ENCODE peak calls at places on chromosomes 4 and X, in six cellular contexts. G is ascending aorta; E is NCI-H1092; D is adrenal gland; Z is glutamatergic neuron; K is activated T-cell treated with anti-CD3 and anti-CD28 coated beads, Interleukin-2, amount 50 U/mL, for 48 hours. J is an unnamed sample.

GRCh38 chr4:24915121-24915922 is 2.5 kb upstream of the CCDC149 start:
- DNase-seq in G (no peak), E (peak; percentile 13), D (no peak), Z (no peak), K (no peak), J (no peak)

GRCh38 chr4:83378426-83378825 is 43.8 kb upstream of the HPSE start:
- DNase-seq in G (no peak), E (no peak), D (no peak), Z (no peak), K (no peak), J (no peak)

GRCh38 chrX:15761564-15762191 is 23.6 kb downstream of the CA5B start:
- DNase-seq in G (no peak), E (peak; percentile 0), D (peak; percentile 22), Z (peak; percentile 15), K (peak; percentile 46), J (no peak)

GRCh38 chr4:119138046-119138445 is 2.4 kb downstream of the MYOZ2 start:
- DNase-seq in G (no peak), E (no peak), D (no peak), Z (no peak), K (no peak), J (no peak)

GRCh38 chr4:152301381-152301780 is 234.5 kb downstream of the FBXW7 start:
- DNase-seq in G (no peak), E (no peak), D (no peak), Z (no peak), K (no peak), J (no peak)

GRCh38 chrX:68650491-68650890 is 3.0 kb downstream of the STARD8 start:
- DNase-seq in G (no peak), E (no peak), D (no peak), Z (no peak), K (no peak), J (no peak)

GRCh38 chr4:121016630-121017029 is 55.7 kb downstream of the NDNF start:
- DNase-seq in G (no peak), E (no peak), D (no peak), Z (no peak), K (no peak), J (no peak)

GRCh38 chrX:47179221-47179927 is 14.3 kb upstream of the UBA1 start:
- DNase-seq in G (no peak), E (no peak), D (peak; percentile 89), Z (no peak), K (no peak), J (no peak)

GRCh38 chr4:32789026-32789608 is 2068.9 kb downstream of the PCDH7 start:
- DNase-seq in G (no peak), E (no peak), D (no peak), Z (no peak), K (no peak), J (no peak)

GRCh38 chrX:30153175-30153880 is 62.0 kb upstream of the MAGEB2 start:
- DNase-seq in G (no peak), E (no peak), D (no peak), Z (no peak), K (no peak), J (no peak)

GRCh38 chrX:40576291-40576690 is 4.5 kb upstream of the ATP6AP2 start:
- DNase-seq in G (no peak), E (no peak), D (no peak), Z (no peak), K (no peak), J (no peak)

GRCh38 chrX:96689951-96690350 is 5.3 kb downstream of the DIAPH2 start:
- DNase-seq in G (no peak), E (no peak), D (no peak), Z (no peak), K (no peak), J (no peak)

GRCh38 chr4:181301735-181302380 is 941.3 kb upstream of the TENM3 start:
- DNase-seq in G (no peak), E (peak; percentile 55), D (no peak), Z (peak; percentile 66), K (peak; percentile 25), J (no peak)

GRCh38 chr4:176034498-176034897 is 31.1 kb upstream of the WDR17 start:
- DNase-seq in G (no peak), E (no peak), D (no peak), Z (no peak), K (no peak), J (no peak)

GRCh38 chr4:16329132-16329796 is 103.0 kb upstream of the TAPT1 start:
- DNase-seq in G (no peak), E (no peak), D (no peak), Z (no peak), K (no peak), J (no peak)

GRCh38 chr4:89906787-89907521 is 12.3 kb downstream of the MMRN1 start:
- DNase-seq in G (no peak), E (no peak), D (no peak), Z (no peak), K (no peak), J (no peak)

GRCh38 chr4:159042097-159042605 is 60.7 kb upstream of the RAPGEF2 start:
- DNase-seq in G (no peak), E (peak; percentile 10), D (no peak), Z (no peak), K (no peak), J (no peak)

GRCh38 chr4:119025440-119025839 is 110.2 kb upstream of the MYOZ2 start:
- DNase-seq in G (no peak), E (no peak), D (peak; percentile 52), Z (no peak), K (no peak), J (no peak)

GRCh38 chr4:184448828-184449227 is 25.5 kb downstream of the IRF2 start:
- DNase-seq in G (no peak), E (no peak), D (peak; percentile 74), Z (no peak), K (peak; percentile 32), J (no peak)

GRCh38 chr4:26424143-26424542 is 66.1 kb downstream of the CCKAR start:
- DNase-seq in G (no peak), E (no peak), D (no peak), Z (no peak), K (no peak), J (no peak)

GRCh38 chrX:51893931-51894696 is 691 bp downstream of the MAGED1 start:
- DNase-seq in G (no peak), E (peak; percentile 54), D (peak; percentile 22), Z (peak; percentile 50), K (peak; percentile 44), J (no peak)

GRCh38 chrX:47241201-47242011 is 8.6 kb downstream of the USP11 start:
- DNase-seq in G (no peak), E (no peak), D (no peak), Z (no peak), K (no peak), J (no peak)